ENCODE peak calls at places on chromosome 1, in six cellular contexts. One of them, this sample, is unnamed.

GRCh38 chr1:36224537-36225297 is 474 bp downstream of the THRAP3 start:
- DNase-seq in tibial artery: peak
- DNase-seq in myocyte: peak
- DNase-seq in GM23338: peak
- DNase-seq in AG20443: peak
- DNase-seq in caudate nucleus: no peak
- DNase-seq in this sample: peak

GRCh38 chr1:77958850-77959249 is 20.0 kb downstream of the FUBP1 start:
- DNase-seq in tibial artery: no peak
- DNase-seq in myocyte: no peak
- DNase-seq in GM23338: no peak
- DNase-seq in AG20443: no peak
- DNase-seq in caudate nucleus: no peak
- DNase-seq in this sample: no peak

GRCh38 chr1:119737040-119737682 is 25.4 kb downstream of the PHGDH start:
- DNase-seq in tibial artery: no peak
- DNase-seq in myocyte: peak
- DNase-seq in GM23338: no peak
- DNase-seq in AG20443: no peak
- DNase-seq in caudate nucleus: no peak
- DNase-seq in this sample: no peak

GRCh38 chr1:4060850-4061249 is 160.8 kb upstream of the C1orf174 start:
- DNase-seq in tibial artery: peak
- DNase-seq in myocyte: no peak
- DNase-seq in GM23338: no peak
- DNase-seq in AG20443: no peak
- DNase-seq in caudate nucleus: no peak
- DNase-seq in this sample: no peak

GRCh38 chr1:152112101-152112884 is 3.0 kb downstream of the TCHH start:
- DNase-seq in tibial artery: no peak
- DNase-seq in myocyte: peak
- DNase-seq in GM23338: peak
- DNase-seq in AG20443: peak
- DNase-seq in caudate nucleus: no peak
- DNase-seq in this sample: peak

GRCh38 chr1:224526771-224527170 is 89.3 kb upstream of the CNIH3 start:
- DNase-seq in tibial artery: no peak
- DNase-seq in myocyte: no peak
- DNase-seq in GM23338: no peak
- DNase-seq in AG20443: no peak
- DNase-seq in caudate nucleus: no peak
- DNase-seq in this sample: no peak

GRCh38 chr1:81242103-81242502 is 558.6 kb upstream of the ADGRL2 start:
- DNase-seq in tibial artery: no peak
- DNase-seq in myocyte: no peak
- DNase-seq in GM23338: no peak
- DNase-seq in AG20443: no peak
- DNase-seq in caudate nucleus: no peak
- DNase-seq in this sample: no peak

GRCh38 chr1:215458084-215458483 is 109.0 kb upstream of the KCTD3 start:
- DNase-seq in tibial artery: no peak
- DNase-seq in myocyte: no peak
- DNase-seq in GM23338: no peak
- DNase-seq in AG20443: no peak
- DNase-seq in caudate nucleus: no peak
- DNase-seq in this sample: no peak

GRCh38 chr1:31678681-31679080 is 25.1 kb downstream of the COL16A1 start:
- DNase-seq in tibial artery: no peak
- DNase-seq in myocyte: no peak
- DNase-seq in GM23338: no peak
- DNase-seq in AG20443: no peak
- DNase-seq in caudate nucleus: no peak
- DNase-seq in this sample: no peak

GRCh38 chr1:62389531-62389930 is 47.3 kb upstream of the USP1 start:
- DNase-seq in tibial artery: no peak
- DNase-seq in myocyte: no peak
- DNase-seq in GM23338: no peak
- DNase-seq in AG20443: no peak
- DNase-seq in caudate nucleus: no peak
- DNase-seq in this sample: no peak

GRCh38 chr1:203031467-203031866 is 5.2 kb downstream of the PPFIA4 start:
- DNase-seq in tibial artery: no peak
- DNase-seq in myocyte: no peak
- DNase-seq in GM23338: no peak
- DNase-seq in AG20443: peak
- DNase-seq in caudate nucleus: no peak
- DNase-seq in this sample: no peak

GRCh38 chr1:23200885-23201284 is 16.4 kb downstream of the HTR1D start:
- DNase-seq in tibial artery: no peak
- DNase-seq in myocyte: no peak
- DNase-seq in GM23338: no peak
- DNase-seq in AG20443: no peak
- DNase-seq in caudate nucleus: no peak
- DNase-seq in this sample: no peak

GRCh38 chr1:228736844-228737415 is 1.7 kb downstream of the RHOU start:
- DNase-seq in tibial artery: no peak
- DNase-seq in myocyte: no peak
- DNase-seq in GM23338: no peak
- DNase-seq in AG20443: no peak
- DNase-seq in caudate nucleus: no peak
- DNase-seq in this sample: no peak

GRCh38 chr1:71086331-71086730 is 5.5 kb upstream of the ZRANB2 start:
- DNase-seq in tibial artery: no peak
- DNase-seq in myocyte: peak
- DNase-seq in GM23338: no peak
- DNase-seq in AG20443: peak
- DNase-seq in caudate nucleus: no peak
- DNase-seq in this sample: no peak

GRCh38 chr1:243438815-243439214 is 183.0 kb downstream of the SDCCAG8 start:
- DNase-seq in tibial artery: no peak
- DNase-seq in myocyte: no peak
- DNase-seq in GM23338: no peak
- DNase-seq in AG20443: no peak
- DNase-seq in caudate nucleus: no peak
- DNase-seq in this sample: no peak

GRCh38 chr1:166956057-166956850 is 19.1 kb downstream of the ILDR2 start:
- DNase-seq in tibial artery: no peak
- DNase-seq in myocyte: no peak
- DNase-seq in GM23338: no peak
- DNase-seq in AG20443: no peak
- DNase-seq in caudate nucleus: no peak
- DNase-seq in this sample: no peak

GRCh38 chr1:245258271-245258920 is 103.6 kb downstream of the KIF26B start:
- DNase-seq in tibial artery: no peak
- DNase-seq in myocyte: no peak
- DNase-seq in GM23338: no peak
- DNase-seq in AG20443: no peak
- DNase-seq in caudate nucleus: no peak
- DNase-seq in this sample: no peak

GRCh38 chr1:32470991-32471694 is 6.3 kb downstream of the ZBTB8B start:
- DNase-seq in tibial artery: peak
- DNase-seq in myocyte: no peak
- DNase-seq in GM23338: peak
- DNase-seq in AG20443: peak
- DNase-seq in caudate nucleus: no peak
- DNase-seq in this sample: peak

GRCh38 chr1:110554871-110555801 is 36.2 kb upstream of the KCNA10 start:
- DNase-seq in tibial artery: peak
- DNase-seq in myocyte: no peak
- DNase-seq in GM23338: peak
- DNase-seq in AG20443: peak
- DNase-seq in caudate nucleus: peak
- DNase-seq in this sample: peak

GRCh38 chr1:5992034-5992813 is at the start of gene NPHP4:
- DNase-seq in tibial artery: peak
- DNase-seq in myocyte: peak
- DNase-seq in GM23338: peak
- DNase-seq in AG20443: peak
- DNase-seq in caudate nucleus: peak
- DNase-seq in this sample: peak

GRCh38 chr1:66770694-66771093 is 18.4 kb downstream of the DYNLT5 start:
- DNase-seq in tibial artery: no peak
- DNase-seq in myocyte: no peak
- DNase-seq in GM23338: no peak
- DNase-seq in AG20443: no peak
- DNase-seq in caudate nucleus: no peak
- DNase-seq in this sample: no peak

GRCh38 chr1:215004121-215004837 is 78.3 kb upstream of the KCNK2 start:
- DNase-seq in tibial artery: no peak
- DNase-seq in myocyte: no peak
- DNase-seq in GM23338: no peak
- DNase-seq in AG20443: no peak
- DNase-seq in caudate nucleus: no peak
- DNase-seq in this sample: no peak